ENCODE peak calls at places on chromosome 2, in seven cellular contexts. B is amniotic stem cell; W is activated T-helper 9 cell treated with anti-CD3 and anti-CD28 coated beads, Interleukin-2, amount 50 U/mL, for 16 hours; V is naive thymus-derived CD4-positive, alpha-beta T cell; O is NCI-H2029 treated with DMSO at 0.1 percent for 48 hours; A is caudate nucleus; I is fibroblast of the conjunctiva. X is an unnamed sample.

GRCh38 chr2:168348076-168348475 is 100.7 kb upstream of the STK39 start:
- DNase-seq in B (no peak), W (no peak), V (no peak), O (peak; percentile 4), A (no peak), I (no peak), X (no peak)

GRCh38 chr2:235468978-235469694 is 24.7 kb upstream of the AGAP1 start:
- DNase-seq in B (peak; percentile 74), W (no peak), V (no peak), O (peak; percentile 10), A (no peak), I (peak; percentile 56), X (no peak)

GRCh38 chr2:162029287-162029901 is 44.6 kb downstream of the DPP4 start:
- DNase-seq in B (peak; percentile 46), W (no peak), V (no peak), O (no peak), A (no peak), I (peak; percentile 48), X (no peak)

GRCh38 chr2:175535631-175536030 is 354.1 kb upstream of the ATP5MC3 start:
- DNase-seq in B (no peak), W (no peak), V (no peak), O (no peak), A (no peak), I (no peak), X (no peak)

GRCh38 chr2:202261531-202261930 is 4.0 kb upstream of the NOP58 start:
- DNase-seq in B (no peak), W (no peak), V (no peak), O (no peak), A (no peak), I (no peak), X (no peak)

GRCh38 chr2:53877556-53877955 is 17.8 kb upstream of the GPR75 start:
- DNase-seq in B (no peak), W (no peak), V (no peak), O (no peak), A (no peak), I (no peak), X (no peak)

GRCh38 chr2:6955523-6956136 is 38.4 kb downstream of the RNF144A start:
- DNase-seq in B (no peak), W (no peak), V (no peak), O (peak; percentile 11), A (no peak), I (no peak), X (no peak)

GRCh38 chr2:25566694-25567093 is 106.7 kb downstream of the DTNB start:
- DNase-seq in B (no peak), W (no peak), V (no peak), O (no peak), A (no peak), I (no peak), X (no peak)

X was measured in NCI-H524 treated with DMSO at 0.1 percent for 48 hours.